ENCODE peak calls at places on chromosome 17, in nine cellular contexts. One of them, this sample, is unnamed.
A peak's percentile ranks its signal among the peaks of the same experiment; 100 is the strongest.

GRCh38 chr17:17877548-17878358 is 41.0 kb upstream of the SREBF1 start:
- DNase-seq in HT-29: no peak
- DNase-seq in effector CD4-positive, alpha-beta T cell: no peak
- DNase-seq in ureter: peak; percentile 81
- DNase-seq in skeletal muscle cell: peak; percentile 56
- DNase-seq in stimulated activated CD8-positive, alpha-beta memory T cell treated with anti-CD3 and anti-CD28 coated beads, Interleukin-15, amount 100 ng/mL, for 1 hour: no peak
- DNase-seq in astrocyte: peak; percentile 95
- DNase-seq in stimulated activated CD4-positive, alpha-beta T cell treated with anti-CD3 and anti-CD28 coated beads, Interleukin-12 subunit alpha, Interleukin-12 subunit beta, amount 100 ng/mL, for 48 hours: no peak
- DNase-seq in activated CD8-positive, alpha-beta T cell treated with anti-CD3 and anti-CD28 coated beads for 36 hours: no peak
- DNase-seq in this sample: no peak

GRCh38 chr17:77343031-77343866 is 202.5 kb downstream of the SEC14L1 start:
- DNase-seq in ureter: peak; percentile 17
- DNase-seq in stimulated activated CD4-positive, alpha-beta T cell treated with anti-CD3 and anti-CD28 coated beads, Interleukin-12 subunit alpha, Interleukin-12 subunit beta, amount 100 ng/mL, for 48 hours: no peak
- DNase-seq in skeletal muscle cell: no peak
- DNase-seq in effector CD4-positive, alpha-beta T cell: no peak
- DNase-seq in astrocyte: no peak
- DNase-seq in HT-29: no peak
- DNase-seq in stimulated activated CD8-positive, alpha-beta memory T cell treated with anti-CD3 and anti-CD28 coated beads, Interleukin-15, amount 100 ng/mL, for 1 hour: no peak
- DNase-seq in activated CD8-positive, alpha-beta T cell treated with anti-CD3 and anti-CD28 coated beads for 36 hours: peak; percentile 20
- DNase-seq in this sample: no peak

GRCh38 chr17:7654832-7655540 is 4.3 kb downstream of the ATP1B2 start:
- DNase-seq in effector CD4-positive, alpha-beta T cell: no peak
- DNase-seq in skeletal muscle cell: no peak
- DNase-seq in stimulated activated CD8-positive, alpha-beta memory T cell treated with anti-CD3 and anti-CD28 coated beads, Interleukin-15, amount 100 ng/mL, for 1 hour: no peak
- DNase-seq in astrocyte: peak; percentile 7
- DNase-seq in ureter: no peak
- DNase-seq in stimulated activated CD4-positive, alpha-beta T cell treated with anti-CD3 and anti-CD28 coated beads, Interleukin-12 subunit alpha, Interleukin-12 subunit beta, amount 100 ng/mL, for 48 hours: no peak
- DNase-seq in HT-29: no peak
- DNase-seq in activated CD8-positive, alpha-beta T cell treated with anti-CD3 and anti-CD28 coated beads for 36 hours: no peak
- DNase-seq in this sample: no peak

GRCh38 chr17:36136439-36136838 is 32.8 kb downstream of the CCL4 start:
- DNase-seq in stimulated activated CD4-positive, alpha-beta T cell treated with anti-CD3 and anti-CD28 coated beads, Interleukin-12 subunit alpha, Interleukin-12 subunit beta, amount 100 ng/mL, for 48 hours: no peak
- DNase-seq in ureter: no peak
- DNase-seq in astrocyte: no peak
- DNase-seq in activated CD8-positive, alpha-beta T cell treated with anti-CD3 and anti-CD28 coated beads for 36 hours: no peak
- DNase-seq in effector CD4-positive, alpha-beta T cell: no peak
- DNase-seq in stimulated activated CD8-positive, alpha-beta memory T cell treated with anti-CD3 and anti-CD28 coated beads, Interleukin-15, amount 100 ng/mL, for 1 hour: no peak
- DNase-seq in skeletal muscle cell: no peak
- DNase-seq in HT-29: no peak
- DNase-seq in this sample: no peak

GRCh38 chr17:14356043-14356637 is 55.3 kb downstream of the HS3ST3B1 start:
- DNase-seq in effector CD4-positive, alpha-beta T cell: no peak
- DNase-seq in activated CD8-positive, alpha-beta T cell treated with anti-CD3 and anti-CD28 coated beads for 36 hours: no peak
- DNase-seq in ureter: peak; percentile 17
- DNase-seq in stimulated activated CD4-positive, alpha-beta T cell treated with anti-CD3 and anti-CD28 coated beads, Interleukin-12 subunit alpha, Interleukin-12 subunit beta, amount 100 ng/mL, for 48 hours: no peak
- DNase-seq in stimulated activated CD8-positive, alpha-beta memory T cell treated with anti-CD3 and anti-CD28 coated beads, Interleukin-15, amount 100 ng/mL, for 1 hour: no peak
- DNase-seq in skeletal muscle cell: no peak
- DNase-seq in HT-29: no peak
- DNase-seq in astrocyte: no peak
- DNase-seq in this sample: no peak

GRCh38 chr17:79752175-79752574 is 21.4 kb downstream of the ENPP7 start:
- DNase-seq in stimulated activated CD4-positive, alpha-beta T cell treated with anti-CD3 and anti-CD28 coated beads, Interleukin-12 subunit alpha, Interleukin-12 subunit beta, amount 100 ng/mL, for 48 hours: no peak
- DNase-seq in skeletal muscle cell: no peak
- DNase-seq in activated CD8-positive, alpha-beta T cell treated with anti-CD3 and anti-CD28 coated beads for 36 hours: peak; percentile 65
- DNase-seq in effector CD4-positive, alpha-beta T cell: no peak
- DNase-seq in astrocyte: no peak
- DNase-seq in stimulated activated CD8-positive, alpha-beta memory T cell treated with anti-CD3 and anti-CD28 coated beads, Interleukin-15, amount 100 ng/mL, for 1 hour: no peak
- DNase-seq in HT-29: no peak
- DNase-seq in ureter: no peak
- DNase-seq in this sample: no peak

GRCh38 chr17:82502207-82502606 is 17.3 kb upstream of the FOXK2 start:
- DNase-seq in effector CD4-positive, alpha-beta T cell: no peak
- DNase-seq in skeletal muscle cell: no peak
- DNase-seq in stimulated activated CD8-positive, alpha-beta memory T cell treated with anti-CD3 and anti-CD28 coated beads, Interleukin-15, amount 100 ng/mL, for 1 hour: no peak
- DNase-seq in HT-29: no peak
- DNase-seq in stimulated activated CD4-positive, alpha-beta T cell treated with anti-CD3 and anti-CD28 coated beads, Interleukin-12 subunit alpha, Interleukin-12 subunit beta, amount 100 ng/mL, for 48 hours: no peak
- DNase-seq in ureter: no peak
- DNase-seq in activated CD8-positive, alpha-beta T cell treated with anti-CD3 and anti-CD28 coated beads for 36 hours: no peak
- DNase-seq in astrocyte: no peak
- DNase-seq in this sample: no peak

GRCh38 chr17:40695874-40696472 is 7.6 kb downstream of the KRT24 start:
- DNase-seq in astrocyte: no peak
- DNase-seq in ureter: no peak
- DNase-seq in effector CD4-positive, alpha-beta T cell: no peak
- DNase-seq in activated CD8-positive, alpha-beta T cell treated with anti-CD3 and anti-CD28 coated beads for 36 hours: no peak
- DNase-seq in skeletal muscle cell: no peak
- DNase-seq in stimulated activated CD4-positive, alpha-beta T cell treated with anti-CD3 and anti-CD28 coated beads, Interleukin-12 subunit alpha, Interleukin-12 subunit beta, amount 100 ng/mL, for 48 hours: no peak
- DNase-seq in stimulated activated CD8-positive, alpha-beta memory T cell treated with anti-CD3 and anti-CD28 coated beads, Interleukin-15, amount 100 ng/mL, for 1 hour: no peak
- DNase-seq in HT-29: peak; percentile 17
- DNase-seq in this sample: no peak

GRCh38 chr17:64149196-64149595 is 19.3 kb upstream of the ERN1 start:
- DNase-seq in astrocyte: no peak
- DNase-seq in activated CD8-positive, alpha-beta T cell treated with anti-CD3 and anti-CD28 coated beads for 36 hours: no peak
- DNase-seq in stimulated activated CD4-positive, alpha-beta T cell treated with anti-CD3 and anti-CD28 coated beads, Interleukin-12 subunit alpha, Interleukin-12 subunit beta, amount 100 ng/mL, for 48 hours: no peak
- DNase-seq in skeletal muscle cell: no peak
- DNase-seq in HT-29: no peak
- DNase-seq in stimulated activated CD8-positive, alpha-beta memory T cell treated with anti-CD3 and anti-CD28 coated beads, Interleukin-15, amount 100 ng/mL, for 1 hour: no peak
- DNase-seq in ureter: no peak
- DNase-seq in effector CD4-positive, alpha-beta T cell: no peak
- DNase-seq in this sample: no peak

GRCh38 chr17:19255279-19255678 is 18.1 kb downstream of the EPN2 start:
- DNase-seq in astrocyte: no peak
- DNase-seq in stimulated activated CD4-positive, alpha-beta T cell treated with anti-CD3 and anti-CD28 coated beads, Interleukin-12 subunit alpha, Interleukin-12 subunit beta, amount 100 ng/mL, for 48 hours: no peak
- DNase-seq in HT-29: no peak
- DNase-seq in skeletal muscle cell: no peak
- DNase-seq in ureter: no peak
- DNase-seq in activated CD8-positive, alpha-beta T cell treated with anti-CD3 and anti-CD28 coated beads for 36 hours: no peak
- DNase-seq in stimulated activated CD8-positive, alpha-beta memory T cell treated with anti-CD3 and anti-CD28 coated beads, Interleukin-15, amount 100 ng/mL, for 1 hour: no peak
- DNase-seq in effector CD4-positive, alpha-beta T cell: no peak
- DNase-seq in this sample: no peak

GRCh38 chr17:77096570-77097214 is 44.1 kb upstream of the SEC14L1 start:
- DNase-seq in stimulated activated CD4-positive, alpha-beta T cell treated with anti-CD3 and anti-CD28 coated beads, Interleukin-12 subunit alpha, Interleukin-12 subunit beta, amount 100 ng/mL, for 48 hours: no peak
- DNase-seq in astrocyte: peak; percentile 72
- DNase-seq in effector CD4-positive, alpha-beta T cell: no peak
- DNase-seq in activated CD8-positive, alpha-beta T cell treated with anti-CD3 and anti-CD28 coated beads for 36 hours: no peak
- DNase-seq in ureter: no peak
- DNase-seq in skeletal muscle cell: no peak
- DNase-seq in stimulated activated CD8-positive, alpha-beta memory T cell treated with anti-CD3 and anti-CD28 coated beads, Interleukin-15, amount 100 ng/mL, for 1 hour: no peak
- DNase-seq in HT-29: peak; percentile 41
- DNase-seq in this sample: no peak

GRCh38 chr17:32240745-32241144 is 24.9 kb upstream of the RHBDL3 start:
- DNase-seq in activated CD8-positive, alpha-beta T cell treated with anti-CD3 and anti-CD28 coated beads for 36 hours: no peak
- DNase-seq in effector CD4-positive, alpha-beta T cell: no peak
- DNase-seq in stimulated activated CD4-positive, alpha-beta T cell treated with anti-CD3 and anti-CD28 coated beads, Interleukin-12 subunit alpha, Interleukin-12 subunit beta, amount 100 ng/mL, for 48 hours: no peak
- DNase-seq in ureter: no peak
- DNase-seq in skeletal muscle cell: no peak
- DNase-seq in HT-29: peak; percentile 16
- DNase-seq in stimulated activated CD8-positive, alpha-beta memory T cell treated with anti-CD3 and anti-CD28 coated beads, Interleukin-15, amount 100 ng/mL, for 1 hour: no peak
- DNase-seq in astrocyte: peak; percentile 14
- DNase-seq in this sample: no peak

GRCh38 chr17:50953831-50954601 is 87.9 kb upstream of the TOB1 start:
- DNase-seq in skeletal muscle cell: peak; percentile 86
- DNase-seq in ureter: peak; percentile 87
- DNase-seq in astrocyte: peak; percentile 77
- DNase-seq in stimulated activated CD4-positive, alpha-beta T cell treated with anti-CD3 and anti-CD28 coated beads, Interleukin-12 subunit alpha, Interleukin-12 subunit beta, amount 100 ng/mL, for 48 hours: no peak
- DNase-seq in HT-29: peak; percentile 49
- DNase-seq in effector CD4-positive, alpha-beta T cell: no peak
- DNase-seq in stimulated activated CD8-positive, alpha-beta memory T cell treated with anti-CD3 and anti-CD28 coated beads, Interleukin-15, amount 100 ng/mL, for 1 hour: no peak
- DNase-seq in activated CD8-positive, alpha-beta T cell treated with anti-CD3 and anti-CD28 coated beads for 36 hours: no peak
- DNase-seq in this sample: peak; percentile 79

GRCh38 chr17:75785770-75786538 is 1.3 kb downstream of the UNK start:
- DNase-seq in astrocyte: peak; percentile 70
- DNase-seq in stimulated activated CD8-positive, alpha-beta memory T cell treated with anti-CD3 and anti-CD28 coated beads, Interleukin-15, amount 100 ng/mL, for 1 hour: no peak
- DNase-seq in activated CD8-positive, alpha-beta T cell treated with anti-CD3 and anti-CD28 coated beads for 36 hours: no peak
- DNase-seq in HT-29: no peak
- DNase-seq in stimulated activated CD4-positive, alpha-beta T cell treated with anti-CD3 and anti-CD28 coated beads, Interleukin-12 subunit alpha, Interleukin-12 subunit beta, amount 100 ng/mL, for 48 hours: no peak
- DNase-seq in skeletal muscle cell: peak; percentile 38
- DNase-seq in effector CD4-positive, alpha-beta T cell: no peak
- DNase-seq in ureter: no peak
- DNase-seq in this sample: no peak

This sample was measured in glutamatergic neuron.